ENCODE peak calls at places on chromosomes 5 and 9, in six cellular contexts. Y, I, B, K, L and M are unnamed samples.
A peak's percentile ranks its signal among the peaks of the same experiment; 100 is the strongest.

GRCh38 chr9:83299094-83299493 is 236.2 kb upstream of the RASEF start:
- DNase-seq in Y (no peak), L (no peak), B (no peak), K (no peak), I (peak; percentile 83), M (no peak)

GRCh38 chr5:98179791-98180755 is 593.4 kb upstream of the RGMB start:
- DNase-seq in Y (no peak), B (no peak), L (no peak), I (no peak), K (no peak), M (peak; percentile 52)

GRCh38 chr5:73654171-73654811 is 28.3 kb downstream of the ARHGEF28 start:
- DNase-seq in Y (peak; percentile 32), B (no peak), I (peak; percentile 96), K (peak; percentile 26), L (peak; percentile 82), M (peak; percentile 44)

GRCh38 chr9:136864996-136865767 is 926 bp downstream of the EDF1 start:
- DNase-seq in K (no peak), I (no peak), L (no peak), B (no peak), Y (no peak), M (no peak)

GRCh38 chr9:114015607-114016006 is 62.5 kb downstream of the AMBP start:
- DNase-seq in Y (no peak), L (no peak), K (no peak), B (no peak), I (no peak), M (no peak)

GRCh38 chr9:91817493-91818225 is 132.4 kb downstream of the ROR2 start:
- DNase-seq in L (no peak), I (no peak), Y (no peak), B (no peak), K (peak; percentile 91), M (peak; percentile 94)

GRCh38 chr9:111429175-111429574 is 55.0 kb downstream of the ECPAS start:
- DNase-seq in Y (no peak), K (no peak), I (no peak), L (no peak), B (no peak), M (no peak)

GRCh38 chr5:156411-157072 is 34.8 kb upstream of the LRRC14B start:
- DNase-seq in K (no peak), L (no peak), B (no peak), Y (no peak), I (no peak), M (no peak)

GRCh38 chr5:83562817-83563557 is 91.4 kb downstream of the VCAN start:
- DNase-seq in I (no peak), L (no peak), B (peak; percentile 26), K (no peak), Y (no peak), M (peak; percentile 48)

GRCh38 chr5:56815657-56816545 is 552 bp downstream of the MAP3K1 start:
- DNase-seq in I (peak; percentile 31), B (peak; percentile 56), Y (no peak), L (peak; percentile 65), K (no peak), M (peak; percentile 45)

GRCh38 chr5:114097570-114097969 is 264.3 kb upstream of the KCNN2 start:
- DNase-seq in K (no peak), Y (no peak), B (no peak), I (no peak), L (no peak), M (no peak)

GRCh38 chr5:74639538-74640449 is 734 bp downstream of the ENC1 start:
- DNase-seq in I (no peak), Y (no peak), L (peak; percentile 64), K (no peak), B (peak; percentile 43), M (peak; percentile 46)

GRCh38 chr9:36873247-36873875 is 160.7 kb downstream of the PAX5 start:
- DNase-seq in L (peak; percentile 87), Y (no peak), K (no peak), I (peak; percentile 40), B (peak; percentile 51), M (peak; percentile 57)

GRCh38 chr5:16970260-16970659 is 34.2 kb upstream of the MYO10 start:
- DNase-seq in L (no peak), I (no peak), B (no peak), Y (no peak), K (no peak), M (no peak)

GRCh38 chr9:73081979-73082657 is 69.5 kb upstream of the ANXA1 start:
- DNase-seq in K (no peak), I (no peak), L (peak; percentile 35), Y (no peak), B (no peak), M (peak; percentile 69)

GRCh38 chr5:81207009-81207408 is 26.1 kb upstream of the CKMT2 start:
- DNase-seq in K (no peak), I (no peak), B (no peak), L (peak; percentile 35), Y (no peak), M (peak; percentile 12)

GRCh38 chr9:131169567-131169966 is 44.2 kb downstream of the NUP214 start:
- DNase-seq in K (no peak), L (no peak), Y (no peak), B (no peak), I (no peak), M (no peak)

GRCh38 chr5:2866622-2867372 is 115.3 kb upstream of the IRX2 start:
- DNase-seq in Y (no peak), K (no peak), B (no peak), I (no peak), L (no peak), M (no peak)

GRCh38 chr9:137705443-137705863 is 86.6 kb downstream of the EHMT1 start:
- DNase-seq in I (no peak), Y (no peak), B (no peak), L (peak; percentile 81), K (no peak), M (no peak)

GRCh38 chr5:132303589-132303988 is 9.4 kb downstream of the SLC22A4 start:
- DNase-seq in L (no peak), I (no peak), Y (no peak), K (no peak), B (no peak), M (no peak)

GRCh38 chr5:55903121-55903701 is 52.1 kb downstream of the IL31RA start:
- DNase-seq in Y (no peak), B (no peak), K (no peak), I (no peak), L (peak; percentile 90), M (no peak)

GRCh38 chr5:116911074-116911473 is 336.5 kb upstream of the SEMA6A start:
- DNase-seq in K (no peak), Y (no peak), L (no peak), B (no peak), I (no peak), M (no peak)

GRCh38 chr5:31471040-31471439 is 60.9 kb downstream of the DROSHA start:
- DNase-seq in B (no peak), I (no peak), K (no peak), Y (no peak), L (no peak), M (no peak)
- H3K4me3 ChIP-seq in B (no peak overlapping the region), I (no peak overlapping the region), K (no peak overlapping the region), Y (no peak overlapping the region), L (no peak overlapping the region), M (no peak overlapping the region)

GRCh38 chr5:177112589-177113220 is 20.9 kb upstream of the NSD1 start:
- DNase-seq in L (no peak), Y (no peak), K (no peak), I (no peak), B (no peak), M (no peak)

GRCh38 chr5:177113566-177114424 is 19.8 kb upstream of the NSD1 start:
- DNase-seq in B (peak; percentile 73), K (no peak), L (peak; percentile 82), I (peak; percentile 52), Y (no peak), M (peak; percentile 81)

GRCh38 chr5:177117441-177118045 is 16.0 kb upstream of the NSD1 start:
- DNase-seq in I (no peak), K (no peak), B (no peak), L (no peak), Y (no peak), M (no peak)

GRCh38 chr5:177111720-177112394 is 21.7 kb upstream of the NSD1 start:
- DNase-seq in I (no peak), B (no peak), L (peak; percentile 58), K (no peak), Y (no peak), M (peak; percentile 46)

GRCh38 chr5:177116631-177117373 is 16.8 kb upstream of the NSD1 start:
- DNase-seq in B (peak; percentile 93), I (no peak), L (peak; percentile 83), Y (no peak), K (no peak), M (peak; percentile 85)
- TF ChIP-seq CTCF in B (no peak), I (no peak), L (no peak), Y (no peak), K (no peak), M (no peak)

DNA sequence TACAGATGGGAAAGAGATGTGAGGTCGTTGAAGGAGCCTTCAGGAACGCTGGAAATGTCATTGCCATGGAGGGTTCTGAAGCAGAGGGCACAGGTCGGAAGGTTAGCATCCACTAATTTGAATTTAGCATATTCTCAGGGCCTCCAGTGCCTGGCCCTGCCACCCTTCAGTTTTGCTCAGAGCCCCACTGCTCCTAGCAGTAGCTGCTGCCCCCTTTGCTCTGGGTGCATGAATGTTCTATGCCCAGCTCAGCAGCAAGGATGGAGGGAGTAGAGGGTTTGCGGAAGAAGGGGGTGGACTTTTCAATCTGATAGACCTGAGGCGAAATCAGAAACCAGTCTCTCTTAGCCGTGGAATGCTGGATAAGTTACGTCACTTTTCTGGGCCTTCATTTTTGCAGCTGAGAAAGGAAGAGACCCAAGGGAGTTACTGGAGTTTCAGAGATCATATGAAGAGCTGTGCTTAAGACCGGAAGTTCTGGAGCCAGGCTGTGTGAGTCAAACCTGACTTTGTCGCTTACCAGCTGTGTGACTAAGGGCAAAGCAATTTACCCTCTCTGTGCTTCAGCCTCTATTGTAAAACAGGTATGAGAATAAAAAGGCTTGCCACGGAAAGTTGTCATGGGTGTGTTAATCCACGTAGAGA is 133.2 kb upstream of the PANK3 start:
- DNase-seq in K (peak; percentile 79), B (no peak), I (no peak), Y (peak; percentile 93), L (peak; percentile 68), M (peak; percentile 88)
- H3K4me3 ChIP-seq in K (no peak overlapping the region), B (no peak overlapping the region), I (no peak overlapping the region), Y (no peak overlapping the region), L (no peak overlapping the region), M (no peak overlapping the region)

GRCh38 chr9:124752967-124753366 is 18.1 kb downstream of the NR6A1 start:
- DNase-seq in L (no peak), K (no peak), I (peak; percentile 65), B (no peak), Y (peak; percentile 43), M (no peak)

GRCh38 chr9:124754289-124754688 is 16.8 kb downstream of the NR6A1 start:
- DNase-seq in K (no peak), B (no peak), I (no peak), Y (no peak), L (no peak), M (peak; percentile 33)

GRCh38 chr9:124749284-124749683 is 21.8 kb downstream of the NR6A1 start:
- DNase-seq in B (no peak), L (no peak), I (no peak), K (no peak), Y (no peak), M (no peak)

GRCh38 chr9:124747065-124747464 is 24.0 kb downstream of the NR6A1 start:
- DNase-seq in K (no peak), Y (no peak), L (no peak), B (no peak), I (no peak), M (no peak)

DNA sequence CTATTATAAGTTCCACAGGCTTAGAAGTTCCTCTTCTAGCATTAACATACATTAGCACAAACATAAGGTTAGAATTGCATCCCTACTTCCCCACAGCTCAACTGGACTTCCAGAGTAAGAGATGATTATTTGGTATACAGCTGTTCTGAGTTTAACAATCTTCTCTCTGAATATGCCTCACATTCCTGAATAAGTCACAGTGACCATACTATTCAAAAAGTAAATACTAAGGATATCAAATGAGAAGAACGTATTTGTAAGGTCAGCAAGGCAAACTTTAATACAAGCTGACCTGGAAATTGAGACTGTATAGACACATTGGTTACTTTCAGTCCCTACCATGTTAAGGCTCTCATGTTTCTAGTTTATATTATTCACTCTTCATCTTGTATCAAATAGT is 21.3 kb downstream of the NR6A1 start:
- DNase-seq in I (no peak), Y (no peak), B (no peak), L (no peak), K (no peak), M (no peak)
- TF ChIP-seq CTCF in I (no peak), Y (no peak), B (no peak), L (no peak), K (no peak), M (no peak)